ENCODE peak calls at places on chromosomes 4 and X, in four cellular contexts. M, A, G and V are unnamed samples.

GRCh38 chrX:14926471-14926870 is 53.2 kb downstream of the MOSPD2 start:
- DNase-seq in G (no peak), M (no peak), A (no peak), V (no peak)

GRCh38 chr4:69523385-69524132 is 27.9 kb upstream of the UGT2B4 start:
- DNase-seq in M (no peak), G (no peak), A (no peak), V (no peak)

GRCh38 chr4:155903453-155903852 is at the start of gene TDO2:
- DNase-seq in G (no peak), M (no peak), A (no peak), V (no peak)

GRCh38 chr4:22787753-22788389 is 95.1 kb downstream of the GBA3 start:
- DNase-seq in M (no peak), A (no peak), G (no peak), V (no peak)

GRCh38 chr4:66062044-66062443 is 391.8 kb upstream of the EPHA5 start:
- DNase-seq in A (no peak), G (no peak), M (no peak), V (no peak)

GRCh38 chr4:163332526-163333405 is at the start of gene NPY1R:
- DNase-seq in G (no peak), M (peak; percentile 67), A (no peak), V (peak; percentile 38)

GRCh38 chr4:122728781-122729330 is 3.6 kb upstream of the BBS12 start:
- DNase-seq in G (no peak), A (no peak), M (no peak), V (no peak)

GRCh38 chr4:67934628-67935027 is 28.7 kb downstream of the TMPRSS11A start:
- DNase-seq in A (no peak), M (no peak), G (no peak), V (peak; percentile 83)

GRCh38 chr4:8722556-8722955 is 130.0 kb downstream of the CPZ start:
- DNase-seq in A (no peak), G (no peak), M (no peak), V (no peak)

GRCh38 chrX:119686087-119686639 is 6.8 kb downstream of the SEPTIN6 start:
- DNase-seq in G (no peak), A (no peak), M (no peak), V (no peak)

GRCh38 chr4:107210450-107211239 is 174.5 kb upstream of the DKK2 start:
- DNase-seq in A (no peak), M (no peak), G (no peak), V (no peak)

GRCh38 chr4:17647927-17648326 is 33.5 kb downstream of the MED28 start:
- DNase-seq in M (no peak), G (no peak), A (no peak), V (no peak)

GRCh38 chr4:102734116-102734515 is 26.7 kb downstream of the MANBA start:
- DNase-seq in M (no peak), G (no peak), A (no peak), V (no peak)

GRCh38 chr4:143357161-143357845 is 20.6 kb downstream of the GAB1 start:
- DNase-seq in G (no peak), A (no peak), M (no peak), V (no peak)

GRCh38 chr4:6369924-6370645 is 100.4 kb downstream of the WFS1 start:
- DNase-seq in A (no peak), M (no peak), G (no peak), V (no peak)

GRCh38 chrX:10633722-10634121 is 13.3 kb upstream of the MID1 start:
- DNase-seq in M (no peak), A (no peak), G (no peak), V (peak; percentile 6)

GRCh38 chr4:128600996-128601857 is 208.3 kb upstream of the JADE1 start:
- DNase-seq in M (no peak), A (no peak), G (no peak), V (peak; percentile 46)

GRCh38 chr4:135267148-135267878 is 1065.7 kb upstream of the PABPC4L start:
- DNase-seq in G (no peak), M (no peak), A (no peak), V (no peak)

GRCh38 chr4:135269125-135269772 is 1067.7 kb upstream of the PABPC4L start:
- DNase-seq in M (no peak), G (no peak), A (no peak), V (no peak)

GRCh38 chrX:39591099-39591498 is 506.7 kb downstream of the BCOR start:
- DNase-seq in M (no peak), G (no peak), A (no peak), V (no peak)

GRCh38 chr4:3612275-3612674 is 80.1 kb upstream of the LRPAP1 start:
- DNase-seq in M (no peak), G (no peak), A (no peak), V (no peak)

GRCh38 chr4:147830987-147831386 is 99.1 kb downstream of the ARHGAP10 start:
- DNase-seq in G (no peak), A (no peak), M (no peak), V (no peak)

GRCh38 chrX:53547668-53548067 is 113.5 kb upstream of the HSD17B10 start:
- DNase-seq in A (no peak), M (no peak), G (no peak), V (no peak)

GRCh38 chr4:76696109-76696508 is 201.8 kb downstream of the SOWAHB start:
- DNase-seq in M (peak; percentile 29), G (no peak), A (no peak), V (no peak)

GRCh38 chrX:120299928-120300327 is 11.3 kb downstream of the TMEM255A start:
- DNase-seq in G (no peak), M (no peak), A (no peak), V (no peak)

GRCh38 chrX:78650906-78651437 is 8.2 kb downstream of the RTL3 start:
- DNase-seq in M (no peak), A (no peak), G (no peak), V (no peak)

GRCh38 chrX:9374537-9374936 is 90.3 kb upstream of the TBL1X start:
- DNase-seq in M (no peak), G (no peak), A (no peak), V (no peak)

GRCh38 chr4:141913928-141914327 is 277.5 kb downstream of the IL15 start:
- DNase-seq in G (no peak), M (no peak), A (no peak), V (no peak)

GRCh38 chrX:105618393-105619101 is 203.8 kb upstream of the NRK start:
- DNase-seq in A (no peak), M (no peak), G (no peak), V (no peak)

GRCh38 chr4:127936974-127937373 is 28.0 kb downstream of the MFSD8 start:
- DNase-seq in A (no peak), M (no peak), G (no peak), V (no peak)

GRCh38 chrX:9627827-9628406 is 137.7 kb downstream of the GPR143 start:
- DNase-seq in A (no peak), M (no peak), G (no peak), V (no peak)

GRCh38 chrX:1151378-1152077 is 60.9 kb downstream of the CRLF2 start:
- DNase-seq in A (no peak), G (no peak), M (no peak), V (no peak)

GRCh38 chrX:106783716-106784115 is 18.8 kb upstream of the TBC1D8B start:
- DNase-seq in M (no peak), A (no peak), G (no peak), V (no peak)

GRCh38 chr4:15231265-15232091 is 196.4 kb upstream of the C1QTNF7 start:
- DNase-seq in A (peak; percentile 64), M (peak; percentile 47), G (peak; percentile 7), V (peak; percentile 42)